ENCODE peak calls at places on chromosomes 2 and 18, in six cellular contexts. One of them, this sample, is unnamed.

GRCh38 chr2:47751856-47752414 is 31.0 kb upstream of the MSH6 start:
- DNase-seq in H1: no peak
- DNase-seq in ovary: no peak
- DNase-seq in A549: no peak
- DNase-seq in transverse colon: no peak
- DNase-seq in stomach: no peak
- DNase-seq in this sample: no peak

GRCh38 chr18:45617284-45617683 is 2.0 kb downstream of the SLC14A2 start:
- DNase-seq in H1: no peak
- DNase-seq in ovary: peak; percentile 41
- DNase-seq in stomach: peak; percentile 58
- DNase-seq in A549: peak; percentile 17
- DNase-seq in transverse colon: peak; percentile 91
- DNase-seq in this sample: peak; percentile 86

GRCh38 chr18:68148862-68149261 is 566.0 kb downstream of the TMX3 start:
- DNase-seq in transverse colon: no peak
- DNase-seq in stomach: no peak
- DNase-seq in H1: no peak
- DNase-seq in A549: no peak
- DNase-seq in ovary: no peak
- DNase-seq in this sample: no peak

GRCh38 chr18:12686100-12686499 is 16.4 kb downstream of the CEP76 start:
- DNase-seq in stomach: no peak
- DNase-seq in ovary: no peak
- DNase-seq in transverse colon: no peak
- DNase-seq in A549: no peak
- DNase-seq in H1: no peak
- DNase-seq in this sample: no peak

GRCh38 chr2:176464886-176465564 is 195.8 kb downstream of the MTX2 start:
- DNase-seq in A549: no peak
- DNase-seq in H1: no peak
- DNase-seq in ovary: no peak
- DNase-seq in transverse colon: no peak
- DNase-seq in stomach: no peak
- DNase-seq in this sample: no peak

GRCh38 chr2:213227458-213227857 is 56.8 kb upstream of the SPAG16 start:
- DNase-seq in stomach: no peak
- DNase-seq in H1: no peak
- DNase-seq in ovary: no peak
- DNase-seq in A549: no peak
- DNase-seq in transverse colon: no peak
- DNase-seq in this sample: no peak

GRCh38 chr2:109322111-109322510 is 193.1 kb downstream of the SH3RF3 start:
- DNase-seq in H1: no peak
- DNase-seq in ovary: peak; percentile 91
- DNase-seq in transverse colon: peak; percentile 76
- DNase-seq in stomach: peak; percentile 61
- DNase-seq in A549: no peak
- DNase-seq in this sample: peak; percentile 98

GRCh38 chr2:188620916-188621315 is 329.2 kb downstream of the GULP1 start:
- DNase-seq in stomach: no peak
- DNase-seq in transverse colon: no peak
- DNase-seq in ovary: no peak
- DNase-seq in H1: no peak
- DNase-seq in A549: no peak
- DNase-seq in this sample: no peak

GRCh38 chr18:23154823-23155517 is 19.7 kb downstream of the CABLES1 start:
- DNase-seq in ovary: no peak
- DNase-seq in stomach: no peak
- DNase-seq in H1: no peak
- DNase-seq in A549: no peak
- DNase-seq in transverse colon: no peak
- DNase-seq in this sample: no peak

GRCh38 chr18:37188016-37188791 is 359.3 kb downstream of the KIAA1328 start:
- DNase-seq in transverse colon: no peak
- DNase-seq in H1: no peak
- DNase-seq in ovary: no peak
- DNase-seq in A549: no peak
- DNase-seq in stomach: no peak
- DNase-seq in this sample: no peak

GRCh38 chr2:148658807-148659722 is 14.5 kb downstream of the EPC2 start:
- DNase-seq in H1: no peak
- DNase-seq in ovary: no peak
- DNase-seq in stomach: no peak
- DNase-seq in transverse colon: no peak
- DNase-seq in A549: no peak
- DNase-seq in this sample: no peak

GRCh38 chr2:219285348-219285685 is 6.2 kb downstream of the DNAJB2 start:
- DNase-seq in stomach: no peak
- DNase-seq in transverse colon: no peak
- DNase-seq in A549: no peak
- DNase-seq in ovary: no peak
- DNase-seq in H1: no peak
- DNase-seq in this sample: no peak

GRCh38 chr2:62221141-62221540 is 25.2 kb downstream of the B3GNT2 start:
- DNase-seq in transverse colon: no peak
- DNase-seq in ovary: no peak
- DNase-seq in A549: no peak
- DNase-seq in H1: no peak
- DNase-seq in stomach: no peak
- DNase-seq in this sample: no peak

GRCh38 chr2:210128961-210129360 is 42.2 kb downstream of the KANSL1L start:
- DNase-seq in H1: no peak
- DNase-seq in ovary: no peak
- DNase-seq in stomach: peak; percentile 66
- DNase-seq in A549: no peak
- DNase-seq in transverse colon: peak; percentile 36
- DNase-seq in this sample: no peak

GRCh38 chr2:68320118-68320641 is 431 bp upstream of the CNRIP1 start:
- DNase-seq in H1: peak; percentile 63
- DNase-seq in ovary: peak; percentile 48
- DNase-seq in stomach: no peak
- DNase-seq in A549: no peak
- DNase-seq in transverse colon: no peak
- DNase-seq in this sample: peak; percentile 73

GRCh38 chr2:48601349-48601748 is 16.3 kb upstream of the GTF2A1L start:
- DNase-seq in ovary: no peak
- DNase-seq in transverse colon: peak; percentile 14
- DNase-seq in A549: no peak
- DNase-seq in stomach: no peak
- DNase-seq in H1: peak; percentile 66
- DNase-seq in this sample: no peak

GRCh38 chr2:96260404-96261260 is 5.2 kb downstream of the TMEM127 start:
- DNase-seq in stomach: peak; percentile 70
- DNase-seq in transverse colon: peak; percentile 74
- DNase-seq in H1: peak; percentile 57
- DNase-seq in ovary: peak; percentile 63
- DNase-seq in A549: peak; percentile 85
- DNase-seq in this sample: peak; percentile 77

GRCh38 chr2:30862054-30862651 is 54.9 kb upstream of the CAPN13 start:
- DNase-seq in A549: peak; percentile 59
- DNase-seq in stomach: peak; percentile 71
- DNase-seq in ovary: peak; percentile 21
- DNase-seq in transverse colon: peak; percentile 49
- DNase-seq in H1: peak; percentile 53
- DNase-seq in this sample: no peak

GRCh38 chr18:22342625-22343024 is 75.1 kb downstream of the CTAGE1 start:
- DNase-seq in A549: no peak
- DNase-seq in H1: no peak
- DNase-seq in transverse colon: peak; percentile 73
- DNase-seq in stomach: peak; percentile 80
- DNase-seq in ovary: no peak
- DNase-seq in this sample: no peak

GRCh38 chr2:170386554-170386953 is 208.6 kb downstream of the MYO3B start:
- DNase-seq in stomach: no peak
- DNase-seq in transverse colon: no peak
- DNase-seq in H1: no peak
- DNase-seq in ovary: no peak
- DNase-seq in A549: no peak
- DNase-seq in this sample: no peak

GRCh38 chr2:1496394-1496821 is 83.1 kb downstream of the TPO start:
- DNase-seq in H1: no peak
- DNase-seq in ovary: no peak
- DNase-seq in transverse colon: no peak
- DNase-seq in A549: no peak
- DNase-seq in stomach: no peak
- DNase-seq in this sample: peak; percentile 42

GRCh38 chr18:44130365-44130942 is 550.2 kb upstream of the SETBP1 start:
- DNase-seq in transverse colon: peak; percentile 10
- DNase-seq in H1: no peak
- DNase-seq in stomach: no peak
- DNase-seq in A549: peak; percentile 3
- DNase-seq in ovary: no peak
- DNase-seq in this sample: no peak

GRCh38 chr2:127143851-127144782 is 37.2 kb upstream of the BIN1 start:
- DNase-seq in A549: no peak
- DNase-seq in H1: peak; percentile 35
- DNase-seq in transverse colon: no peak
- DNase-seq in stomach: no peak
- DNase-seq in ovary: no peak
- DNase-seq in this sample: no peak

GRCh38 chr18:11504962-11505361 is 104.4 kb upstream of the SLC35G4 start:
- DNase-seq in A549: no peak
- DNase-seq in ovary: no peak
- DNase-seq in H1: no peak
- DNase-seq in stomach: no peak
- DNase-seq in transverse colon: no peak
- DNase-seq in this sample: no peak

GRCh38 chr2:222318026-222318711 is 19.4 kb upstream of the PAX3 start:
- DNase-seq in ovary: no peak
- DNase-seq in A549: peak; percentile 57
- DNase-seq in transverse colon: peak; percentile 75
- DNase-seq in stomach: peak; percentile 72
- DNase-seq in H1: peak; percentile 89
- DNase-seq in this sample: no peak

GRCh38 chr2:235960716-235961640 is 207.2 kb downstream of the GBX2 start:
- DNase-seq in A549: no peak
- DNase-seq in ovary: no peak
- DNase-seq in transverse colon: no peak
- DNase-seq in stomach: no peak
- DNase-seq in H1: no peak
- DNase-seq in this sample: peak; percentile 56

GRCh38 chr18:42773870-42774269 is 341.6 kb downstream of the RIT2 start:
- DNase-seq in transverse colon: no peak
- DNase-seq in stomach: no peak
- DNase-seq in ovary: no peak
- DNase-seq in H1: no peak
- DNase-seq in A549: no peak
- DNase-seq in this sample: no peak

GRCh38 chr2:237408280-237408679 is 5.7 kb downstream of the COL6A3 start:
- DNase-seq in stomach: no peak
- DNase-seq in H1: no peak
- DNase-seq in ovary: peak; percentile 42
- DNase-seq in transverse colon: no peak
- DNase-seq in A549: no peak
- DNase-seq in this sample: no peak

DNA sequence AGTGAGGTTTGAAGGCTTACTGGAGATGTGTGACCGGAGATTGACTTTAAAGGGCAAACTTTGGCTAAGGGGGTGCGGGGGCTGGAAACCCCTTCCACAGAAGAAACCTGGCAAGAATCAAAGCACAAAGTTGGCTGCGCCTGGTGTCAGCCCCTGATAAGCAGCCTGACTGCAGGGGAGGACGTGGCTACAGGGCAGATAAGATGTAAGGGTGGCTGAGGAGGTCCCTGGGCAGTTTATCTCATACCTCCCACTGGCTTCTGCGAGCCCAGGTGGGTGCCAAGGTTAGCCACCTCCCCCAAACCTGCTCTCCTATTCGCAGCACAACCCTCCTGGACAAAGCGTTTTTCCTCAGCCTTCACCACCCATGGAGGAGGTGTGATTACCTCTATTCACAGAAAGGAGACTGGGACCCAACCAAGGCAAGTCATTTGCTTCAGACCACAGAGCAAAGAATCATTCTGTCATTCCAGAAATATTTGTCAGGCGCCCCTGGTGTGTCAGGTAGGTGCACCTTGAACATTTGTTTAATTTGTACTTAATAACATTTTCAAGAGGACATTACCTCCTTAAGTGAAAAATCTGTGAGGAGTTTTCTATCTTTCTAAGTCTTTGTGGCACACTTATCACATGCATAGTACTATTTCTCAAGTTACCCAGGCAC is 73.1 kb upstream of the IL1R1 start:
- DNase-seq in stomach: no peak
- DNase-seq in ovary: no peak
- DNase-seq in transverse colon: no peak
- DNase-seq in H1: no peak
- DNase-seq in A549: no peak
- DNase-seq in this sample: no peak
- H3K4me1 ChIP-seq in stomach: peaks cover 37% of the 10 kb centered on the region
- H3K4me1 ChIP-seq in ovary: peaks cover 18% of the 10 kb centered on the region
- H3K4me1 ChIP-seq in transverse colon: peaks cover 24% of the 10 kb centered on the region
- H3K4me1 ChIP-seq in H1: no peaks in the 10 kb centered on the region
- H3K4me1 ChIP-seq in A549: peaks cover 65% of the 10 kb centered on the region
- H3K4me1 ChIP-seq in this sample: peaks cover 43% of the 10 kb centered on the region

GRCh38 chr2:60963176-60963575 is 54.3 kb upstream of the PEX13 start:
- DNase-seq in H1: no peak
- DNase-seq in ovary: no peak
- DNase-seq in transverse colon: no peak
- DNase-seq in stomach: peak; percentile 42
- DNase-seq in A549: no peak
- DNase-seq in this sample: no peak
- TF ChIP-seq CTCF in H1: no peak
- TF ChIP-seq CTCF in ovary: no peak
- TF ChIP-seq CTCF in transverse colon: no peak
- TF ChIP-seq CTCF in stomach: no peak
- TF ChIP-seq CTCF in A549: no peak
- TF ChIP-seq CTCF in this sample: no peak

DNA sequence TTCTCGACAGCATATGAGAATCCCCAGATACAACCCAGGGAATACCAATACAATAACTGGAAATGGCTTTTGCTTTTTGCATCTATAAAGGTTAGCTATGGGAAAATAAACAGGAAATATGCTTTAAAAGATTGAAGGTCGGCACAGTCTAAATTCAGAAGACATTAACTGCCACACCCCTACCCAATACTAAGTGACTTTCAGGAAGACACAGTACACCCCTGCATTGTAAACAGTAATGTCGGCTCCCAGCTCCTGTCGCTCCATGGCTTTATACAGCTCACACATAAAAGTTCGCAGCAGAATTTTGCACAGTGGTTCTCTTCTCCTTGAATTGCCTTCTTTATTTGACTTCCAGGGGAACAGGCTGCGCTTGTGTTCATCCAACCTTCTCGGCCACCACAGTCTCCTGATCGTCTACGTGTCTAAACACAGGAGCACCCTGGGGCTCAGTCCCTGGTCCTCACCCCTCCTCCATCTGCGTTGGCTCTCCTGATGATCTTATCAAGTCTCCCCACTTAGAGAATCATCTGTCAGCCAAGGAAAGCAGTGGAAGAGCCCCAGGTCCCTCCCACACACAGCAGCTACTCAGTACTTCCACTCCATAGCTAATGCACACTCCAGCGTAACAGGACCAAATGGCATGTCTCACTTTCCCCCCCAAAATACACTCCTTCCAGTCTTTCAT is 22.7 kb downstream of the CYB5A start:
- DNase-seq in ovary: no peak
- DNase-seq in A549: no peak
- DNase-seq in stomach: no peak
- DNase-seq in transverse colon: no peak
- DNase-seq in H1: no peak
- DNase-seq in this sample: no peak
- TF ChIP-seq EP300 in ovary: no peak
- TF ChIP-seq EP300 in A549: no peak
- TF ChIP-seq EP300 in stomach: no peak
- TF ChIP-seq EP300 in transverse colon: no peak
- TF ChIP-seq EP300 in H1: no peak
- TF ChIP-seq EP300 in this sample: no peak

GRCh38 chr2:197297772-197298318 is 12.7 kb downstream of the ANKRD44 start:
- DNase-seq in stomach: no peak
- DNase-seq in H1: no peak
- DNase-seq in A549: no peak
- DNase-seq in ovary: no peak
- DNase-seq in transverse colon: no peak
- DNase-seq in this sample: no peak
- H3K4me1 ChIP-seq in stomach: peaks cover 46% of the 10 kb centered on the region
- H3K4me1 ChIP-seq in H1: no peaks in the 10 kb centered on the region
- H3K4me1 ChIP-seq in A549: peaks cover under 1% of the 10 kb centered on the region
- H3K4me1 ChIP-seq in ovary: no peaks in the 10 kb centered on the region
- H3K4me1 ChIP-seq in transverse colon: peaks cover 11% of the 10 kb centered on the region
- H3K4me1 ChIP-seq in this sample: peaks cover 28% of the 10 kb centered on the region

This sample was measured in sigmoid colon.